ENCODE peak calls at places on chromosomes 2 and 18, in eight cellular contexts. One of them, this sample, is unnamed. For H3K4me1, the result is how much of the 10 kb centered on the place peaks cover.

GRCh38 chr2:127163922-127164321 is 56.2 kb downstream of the CYP27C1 start:
- DNase-seq in upper lobe of left lung: no peak
- DNase-seq in K562: no peak
- DNase-seq in spleen: no peak
- DNase-seq in stomach: no peak
- DNase-seq in sigmoid colon: peak
- DNase-seq in prostate gland: no peak
- DNase-seq in breast epithelium: no peak
- DNase-seq in this sample: no peak

GRCh38 chr2:20520128-20520527 is 73.3 kb downstream of the RHOB start:
- DNase-seq in K562: no peak
- DNase-seq in upper lobe of left lung: no peak
- DNase-seq in breast epithelium: no peak
- DNase-seq in spleen: peak
- DNase-seq in sigmoid colon: peak
- DNase-seq in prostate gland: no peak
- DNase-seq in stomach: no peak
- DNase-seq in this sample: no peak

GRCh38 chr2:206799083-206799482 is 33.7 kb downstream of the FASTKD2 start:
- DNase-seq in spleen: no peak
- DNase-seq in K562: no peak
- DNase-seq in upper lobe of left lung: no peak
- DNase-seq in sigmoid colon: no peak
- DNase-seq in stomach: no peak
- DNase-seq in prostate gland: no peak
- DNase-seq in breast epithelium: no peak
- DNase-seq in this sample: no peak

GRCh38 chr2:171702781-171703556 is 15.7 kb downstream of the DYNC1I2 start:
- DNase-seq in upper lobe of left lung: no peak
- DNase-seq in sigmoid colon: no peak
- DNase-seq in breast epithelium: no peak
- DNase-seq in K562: no peak
- DNase-seq in prostate gland: no peak
- DNase-seq in spleen: no peak
- DNase-seq in stomach: no peak
- DNase-seq in this sample: no peak

GRCh38 chr2:153519260-153519875 is 40.8 kb upstream of the RPRM start:
- DNase-seq in breast epithelium: no peak
- DNase-seq in upper lobe of left lung: no peak
- DNase-seq in sigmoid colon: no peak
- DNase-seq in spleen: no peak
- DNase-seq in K562: peak
- DNase-seq in stomach: peak
- DNase-seq in prostate gland: peak
- DNase-seq in this sample: no peak

GRCh38 chr2:10917927-10918326 is 6.2 kb downstream of the KCNF1 start:
- DNase-seq in sigmoid colon: peak
- DNase-seq in K562: no peak
- DNase-seq in stomach: no peak
- DNase-seq in spleen: no peak
- DNase-seq in upper lobe of left lung: no peak
- DNase-seq in breast epithelium: no peak
- DNase-seq in prostate gland: no peak
- DNase-seq in this sample: no peak

GRCh38 chr2:190984595-190984994 is 29.4 kb downstream of the STAT1 start:
- DNase-seq in K562: no peak
- DNase-seq in spleen: no peak
- DNase-seq in upper lobe of left lung: no peak
- DNase-seq in prostate gland: no peak
- DNase-seq in breast epithelium: no peak
- DNase-seq in sigmoid colon: no peak
- DNase-seq in stomach: no peak
- DNase-seq in this sample: no peak

GRCh38 chr2:98882971-98883779 is 52.9 kb downstream of the CRACDL start:
- DNase-seq in K562: no peak
- DNase-seq in spleen: peak
- DNase-seq in sigmoid colon: no peak
- DNase-seq in upper lobe of left lung: no peak
- DNase-seq in stomach: no peak
- DNase-seq in prostate gland: no peak
- DNase-seq in breast epithelium: no peak
- DNase-seq in this sample: no peak

GRCh38 chr18:356763-357162 is 88.9 kb upstream of the THOC1 start:
- DNase-seq in spleen: no peak
- DNase-seq in prostate gland: no peak
- DNase-seq in sigmoid colon: no peak
- DNase-seq in stomach: no peak
- DNase-seq in breast epithelium: no peak
- DNase-seq in upper lobe of left lung: no peak
- DNase-seq in K562: no peak
- DNase-seq in this sample: no peak

GRCh38 chr2:241110089-241110606 is 8.1 kb upstream of the MTERF4 start:
- DNase-seq in breast epithelium: no peak
- DNase-seq in upper lobe of left lung: no peak
- DNase-seq in sigmoid colon: peak
- DNase-seq in K562: no peak
- DNase-seq in spleen: no peak
- DNase-seq in stomach: peak
- DNase-seq in prostate gland: no peak
- DNase-seq in this sample: no peak

GRCh38 chr2:241110607-241111442 is 8.7 kb upstream of the MTERF4 start:
- DNase-seq in stomach: no peak
- DNase-seq in breast epithelium: no peak
- DNase-seq in sigmoid colon: peak
- DNase-seq in upper lobe of left lung: no peak
- DNase-seq in spleen: peak
- DNase-seq in K562: no peak
- DNase-seq in prostate gland: no peak
- DNase-seq in this sample: peak

GRCh38 chr2:241109210-241110088 is 7.4 kb upstream of the MTERF4 start:
- DNase-seq in spleen: no peak
- DNase-seq in K562: no peak
- DNase-seq in upper lobe of left lung: no peak
- DNase-seq in stomach: no peak
- DNase-seq in breast epithelium: no peak
- DNase-seq in prostate gland: no peak
- DNase-seq in sigmoid colon: peak
- DNase-seq in this sample: no peak

GRCh38 chr2:241107384-241107783 is 5.3 kb upstream of the MTERF4 start:
- DNase-seq in breast epithelium: no peak
- DNase-seq in stomach: no peak
- DNase-seq in spleen: no peak
- DNase-seq in prostate gland: no peak
- DNase-seq in sigmoid colon: no peak
- DNase-seq in upper lobe of left lung: no peak
- DNase-seq in K562: no peak
- DNase-seq in this sample: no peak

DNA sequence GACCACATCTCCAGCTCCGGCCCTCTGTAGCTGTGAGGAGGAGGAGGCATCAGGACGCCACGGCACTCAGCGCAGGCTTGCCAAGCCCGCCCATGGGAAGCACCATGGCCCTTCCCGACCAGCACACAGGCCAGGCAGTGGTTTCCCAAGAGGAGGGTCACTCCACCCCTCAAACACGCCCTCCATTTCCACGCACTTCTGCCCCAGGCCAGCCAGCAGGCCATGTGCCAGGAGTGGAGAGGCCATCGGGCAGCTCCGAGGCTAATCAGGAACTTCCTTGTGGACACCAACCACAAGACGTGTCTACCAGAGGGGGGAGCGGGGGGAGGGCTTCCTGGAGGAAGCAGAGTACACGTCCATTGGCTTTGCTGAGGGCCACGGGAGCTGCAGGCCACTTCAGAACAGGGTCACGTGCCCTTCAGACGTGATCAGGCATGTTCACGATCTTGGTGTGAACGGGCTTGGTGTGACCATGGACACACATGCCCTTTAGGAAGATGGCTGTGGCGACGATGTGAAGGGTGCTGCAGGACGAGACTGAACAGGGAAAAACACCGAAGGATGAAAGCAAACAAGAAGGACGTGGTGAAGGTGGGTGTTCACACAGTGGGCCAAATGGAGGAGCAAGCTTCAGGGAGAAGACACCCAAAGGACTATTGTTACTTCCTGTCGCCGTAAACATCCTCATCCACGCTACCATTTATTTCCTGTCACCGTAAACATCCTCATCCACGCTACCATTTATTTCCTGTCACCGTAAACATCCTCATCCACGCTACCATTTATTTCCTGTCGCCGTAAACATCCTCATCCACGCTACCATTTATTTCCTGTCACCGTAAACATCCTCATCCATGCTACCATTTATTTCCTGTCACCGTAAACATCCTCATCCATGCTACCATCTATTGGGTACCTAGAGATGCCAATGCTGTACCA is 6.5 kb upstream of the MTERF4 start:
- DNase-seq in breast epithelium: no peak
- DNase-seq in stomach: no peak
- DNase-seq in K562: no peak
- DNase-seq in upper lobe of left lung: peak
- DNase-seq in prostate gland: no peak
- DNase-seq in spleen: no peak
- DNase-seq in sigmoid colon: peak
- DNase-seq in this sample: no peak
- H3K4me1 ChIP-seq in breast epithelium: under half
- H3K4me1 ChIP-seq in stomach: under half
- H3K4me1 ChIP-seq in K562: under half
- H3K4me1 ChIP-seq in upper lobe of left lung: under half
- H3K4me1 ChIP-seq in prostate gland: under half
- H3K4me1 ChIP-seq in spleen: under half
- H3K4me1 ChIP-seq in sigmoid colon: under half
- H3K4me1 ChIP-seq in this sample: under half

GRCh38 chr2:136178941-136179601 is 61.1 kb upstream of the CXCR4 start:
- DNase-seq in stomach: no peak
- DNase-seq in sigmoid colon: no peak
- DNase-seq in upper lobe of left lung: no peak
- DNase-seq in K562: no peak
- DNase-seq in spleen: no peak
- DNase-seq in breast epithelium: no peak
- DNase-seq in prostate gland: no peak
- DNase-seq in this sample: no peak

GRCh38 chr2:136179602-136179975 is 61.6 kb upstream of the CXCR4 start:
- DNase-seq in sigmoid colon: no peak
- DNase-seq in upper lobe of left lung: no peak
- DNase-seq in stomach: no peak
- DNase-seq in prostate gland: no peak
- DNase-seq in K562: no peak
- DNase-seq in spleen: no peak
- DNase-seq in breast epithelium: no peak
- DNase-seq in this sample: no peak

GRCh38 chr2:136185991-136186771 is 68.2 kb upstream of the CXCR4 start:
- DNase-seq in K562: no peak
- DNase-seq in spleen: no peak
- DNase-seq in stomach: no peak
- DNase-seq in breast epithelium: no peak
- DNase-seq in prostate gland: no peak
- DNase-seq in sigmoid colon: no peak
- DNase-seq in upper lobe of left lung: no peak
- DNase-seq in this sample: no peak

GRCh38 chr2:136183095-136183494 is 65.1 kb upstream of the CXCR4 start:
- DNase-seq in breast epithelium: no peak
- DNase-seq in K562: no peak
- DNase-seq in stomach: no peak
- DNase-seq in prostate gland: no peak
- DNase-seq in sigmoid colon: no peak
- DNase-seq in spleen: no peak
- DNase-seq in upper lobe of left lung: no peak
- DNase-seq in this sample: no peak

GRCh38 chr2:136182315-136182714 is 64.4 kb upstream of the CXCR4 start:
- DNase-seq in prostate gland: no peak
- DNase-seq in spleen: no peak
- DNase-seq in sigmoid colon: no peak
- DNase-seq in stomach: no peak
- DNase-seq in upper lobe of left lung: no peak
- DNase-seq in breast epithelium: no peak
- DNase-seq in K562: no peak
- DNase-seq in this sample: no peak
- TF ChIP-seq POLR2AphosphoS5 in prostate gland: no peak
- TF ChIP-seq POLR2AphosphoS5 in spleen: no peak
- TF ChIP-seq POLR2AphosphoS5 in sigmoid colon: no peak
- TF ChIP-seq POLR2AphosphoS5 in stomach: no peak
- TF ChIP-seq POLR2AphosphoS5 in upper lobe of left lung: no peak
- TF ChIP-seq POLR2AphosphoS5 in breast epithelium: no peak
- TF ChIP-seq POLR2AphosphoS5 in K562: no peak
- TF ChIP-seq POLR2AphosphoS5 in this sample: no peak

DNA sequence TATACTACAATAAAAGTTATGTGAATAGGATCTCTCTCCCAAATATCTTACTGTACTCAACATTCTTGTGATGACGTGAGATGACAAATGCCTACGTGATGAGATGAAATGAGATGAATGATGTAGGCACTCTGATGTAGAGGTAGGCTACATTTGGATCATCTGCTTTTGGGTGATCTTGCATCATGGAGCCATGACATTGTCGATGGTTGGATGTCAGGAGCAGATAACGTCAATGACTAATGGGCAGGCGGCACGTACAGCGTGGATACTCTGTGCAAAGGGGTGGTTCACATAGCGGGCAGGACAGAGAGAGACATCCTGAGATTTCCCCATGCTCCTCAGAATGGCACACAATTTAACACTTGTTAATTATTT is 40.8 kb upstream of the PPP1R1C start:
- DNase-seq in K562: no peak
- DNase-seq in upper lobe of left lung: no peak
- DNase-seq in breast epithelium: no peak
- DNase-seq in spleen: no peak
- DNase-seq in sigmoid colon: no peak
- DNase-seq in stomach: no peak
- DNase-seq in prostate gland: no peak
- DNase-seq in this sample: no peak
- H3K4me1 ChIP-seq in K562: under half
- H3K4me1 ChIP-seq in upper lobe of left lung: under half
- H3K4me1 ChIP-seq in breast epithelium: under half
- H3K4me1 ChIP-seq in spleen: under half
- H3K4me1 ChIP-seq in sigmoid colon: under half
- H3K4me1 ChIP-seq in stomach: under half
- H3K4me1 ChIP-seq in prostate gland: under half
- H3K4me1 ChIP-seq in this sample: under half

GRCh38 chr18:78431606-78432005 is 548.0 kb upstream of the SALL3 start:
- DNase-seq in breast epithelium: no peak
- DNase-seq in upper lobe of left lung: no peak
- DNase-seq in stomach: no peak
- DNase-seq in prostate gland: no peak
- DNase-seq in spleen: peak
- DNase-seq in K562: no peak
- DNase-seq in sigmoid colon: no peak
- DNase-seq in this sample: no peak

GRCh38 chr18:78430171-78430857 is 549.3 kb upstream of the SALL3 start:
- DNase-seq in breast epithelium: no peak
- DNase-seq in upper lobe of left lung: no peak
- DNase-seq in K562: no peak
- DNase-seq in stomach: no peak
- DNase-seq in sigmoid colon: no peak
- DNase-seq in prostate gland: no peak
- DNase-seq in spleen: peak
- DNase-seq in this sample: no peak

DNA sequence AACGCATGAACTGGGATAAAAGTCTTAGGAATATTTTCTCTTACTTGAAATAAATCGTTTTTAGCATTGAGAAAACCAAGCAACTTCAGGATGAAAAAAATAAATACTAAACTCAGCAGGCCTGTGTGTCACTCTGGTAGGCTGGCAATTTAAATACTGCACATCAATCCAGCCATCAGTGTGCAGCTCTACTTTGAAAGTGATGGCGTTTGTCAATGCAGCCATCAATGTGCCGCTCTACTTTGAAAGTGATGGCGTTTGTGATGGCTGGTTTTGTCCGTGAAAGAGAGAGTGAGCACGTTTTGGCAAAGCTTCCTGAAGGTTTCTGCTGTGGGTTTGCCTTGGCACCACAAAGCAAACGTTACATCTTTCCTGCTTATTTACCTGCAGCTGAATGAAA is 543.5 kb upstream of the SALL3 start:
- DNase-seq in spleen: no peak
- DNase-seq in sigmoid colon: no peak
- DNase-seq in stomach: no peak
- DNase-seq in K562: no peak
- DNase-seq in prostate gland: no peak
- DNase-seq in breast epithelium: no peak
- DNase-seq in upper lobe of left lung: no peak
- DNase-seq in this sample: no peak
- TF ChIP-seq POLR2AphosphoS5 in spleen: no peak
- TF ChIP-seq POLR2AphosphoS5 in sigmoid colon: no peak
- TF ChIP-seq POLR2AphosphoS5 in stomach: no peak
- TF ChIP-seq POLR2AphosphoS5 in K562: no peak
- TF ChIP-seq POLR2AphosphoS5 in prostate gland: no peak
- TF ChIP-seq POLR2AphosphoS5 in breast epithelium: no peak
- TF ChIP-seq POLR2AphosphoS5 in upper lobe of left lung: no peak
- TF ChIP-seq POLR2AphosphoS5 in this sample: no peak